ENCODE peak calls at places on chromosomes 16 and 17, in eight cellular contexts. X is CD8-positive, alpha-beta T cell; Y is endodermal cell; G is cardiac muscle cell; N is breast epithelium; K is thoracic aorta; P is body of pancreas; O is adrenal gland. F is an unnamed sample.

GRCh38 chr16:11012841-11013240 is 68.5 kb downstream of the CLEC16A start:
- DNase-seq in X (no peak), K (no peak), O (no peak), P (no peak), N (no peak), Y (no peak), G (no peak), F (no peak)

GRCh38 chr17:27489045-27489715 is 32.9 kb downstream of the KSR1 start:
- DNase-seq in X (no peak), P (no peak), O (peak), N (no peak), G (no peak), K (no peak), Y (peak), F (peak)

GRCh38 chr16:17313085-17313611 is 157.6 kb downstream of the XYLT1 start:
- DNase-seq in Y (no peak), P (peak), O (peak), G (no peak), N (peak), X (no peak), K (no peak), F (no peak)

GRCh38 chr17:47265983-47266541 is 12.4 kb downstream of the ITGB3 start:
- DNase-seq in G (no peak), P (no peak), Y (no peak), O (peak), K (peak), N (no peak), X (no peak), F (no peak)

GRCh38 chr17:44840936-44841335 is 6.7 kb upstream of the HIGD1B start:
- DNase-seq in P (no peak), N (no peak), O (no peak), G (no peak), K (no peak), X (no peak), Y (no peak), F (no peak)

GRCh38 chr17:62664336-62665120 is 37.1 kb downstream of the MRC2 start:
- DNase-seq in O (no peak), N (no peak), X (no peak), K (no peak), Y (peak), G (no peak), P (no peak), F (no peak)

GRCh38 chr17:82280537-82280936 is 7.0 kb upstream of the CSNK1D start:
- DNase-seq in Y (no peak), G (no peak), P (no peak), N (no peak), O (no peak), X (no peak), K (no peak), F (no peak)

GRCh38 chr16:66030036-66030435 is 336.5 kb upstream of the CDH5 start:
- DNase-seq in X (no peak), N (no peak), O (no peak), G (no peak), Y (peak), P (no peak), K (no peak), F (no peak)

GRCh38 chr17:77408284-77408683 is 267.5 kb downstream of the SEC14L1 start:
- DNase-seq in N (no peak), G (no peak), O (no peak), Y (no peak), X (no peak), K (no peak), P (no peak), F (no peak)

GRCh38 chr16:78381060-78381459 is 281.6 kb downstream of the WWOX start:
- DNase-seq in G (no peak), N (no peak), O (no peak), K (no peak), X (no peak), Y (no peak), P (no peak), F (no peak)

GRCh38 chr17:35795007-35795870 is at the start of gene MMP28:
- DNase-seq in P (peak), O (peak), N (no peak), G (peak), Y (peak), K (no peak), X (peak), F (peak)

GRCh38 chr17:50013079-50013478 is 18.1 kb upstream of the DLX3 start:
- DNase-seq in O (no peak), P (no peak), Y (no peak), G (no peak), N (no peak), K (no peak), X (no peak), F (no peak)

GRCh38 chr17:5975651-5976050 is 94.5 kb upstream of the WSCD1 start:
- DNase-seq in Y (no peak), G (peak), O (no peak), N (no peak), X (no peak), K (no peak), P (no peak), F (no peak)

GRCh38 chr16:70687671-70688265 is 1.9 kb upstream of the MTSS2 start:
- DNase-seq in O (no peak), G (no peak), Y (no peak), N (no peak), X (no peak), K (no peak), P (no peak), F (no peak)

GRCh38 chr16:56263711-56264608 is 72.7 kb downstream of the GNAO1 start:
- DNase-seq in P (no peak), N (no peak), Y (no peak), O (peak), X (no peak), G (peak), K (no peak), F (peak)

GRCh38 chr16:87918314-87918713 is 18.0 kb downstream of the CA5A start:
- DNase-seq in N (no peak), P (peak), G (no peak), K (peak), Y (no peak), X (no peak), O (peak), F (no peak)

GRCh38 chr16:82867425-82867824 is 240.7 kb downstream of the CDH13 start:
- DNase-seq in Y (no peak), O (peak), P (no peak), N (no peak), X (no peak), G (no peak), K (no peak), F (no peak)

GRCh38 chr17:8188408-8188839 is 1.6 kb downstream of the BORCS6 start:
- DNase-seq in K (no peak), G (no peak), Y (no peak), N (no peak), O (peak), X (no peak), P (peak), F (no peak)

GRCh38 chr17:79614248-79614647 is 3.4 kb upstream of the RBFOX3 start:
- DNase-seq in O (no peak), X (no peak), Y (no peak), N (no peak), P (no peak), G (no peak), K (no peak), F (no peak)

GRCh38 chr17:59328534-59329095 is 2.8 kb upstream of the YPEL2 start:
- DNase-seq in Y (no peak), G (no peak), X (no peak), O (no peak), N (no peak), P (no peak), K (no peak), F (no peak)

GRCh38 chr17:49739662-49740271 is 24.2 kb downstream of the FAM117A start:
- DNase-seq in Y (no peak), O (peak), K (peak), P (peak), G (peak), X (peak), N (peak), F (peak)

GRCh38 chr16:74216319-74216718 is 80.3 kb upstream of the PSMD7 start:
- DNase-seq in N (no peak), Y (no peak), G (no peak), K (no peak), O (no peak), X (no peak), P (no peak), F (no peak)

GRCh38 chr16:85107532-85107931 is 4.7 kb downstream of the CIBAR2 start:
- DNase-seq in N (no peak), K (no peak), G (no peak), O (no peak), X (no peak), Y (no peak), P (no peak), F (no peak)

GRCh38 chr16:80993293-80993691 is 13.4 kb downstream of the CMC2 start:
- DNase-seq in Y (no peak), N (no peak), P (no peak), O (peak), X (no peak), G (peak), K (no peak), F (no peak)

GRCh38 chr17:81508639-81509047 is 4.0 kb downstream of the ACTG1 start:
- DNase-seq in N (no peak), O (peak), Y (peak), K (no peak), P (peak), X (no peak), G (peak), F (no peak)

GRCh38 chr17:31721291-31722025 is 137.6 kb downstream of the COPRS start:
- DNase-seq in Y (no peak), N (no peak), X (no peak), P (no peak), K (no peak), O (no peak), G (no peak), F (no peak)
- H3K27ac ChIP-seq in Y (no peak), N (no peak), X (no peak), P (peak), K (peak), O (no peak), G (no peak), F (peak)

GRCh38 chr16:1634541-1634940 is 22.4 kb downstream of the CRAMP1 start:
- DNase-seq in N (no peak), P (no peak), G (no peak), X (no peak), Y (no peak), K (no peak), O (no peak), F (no peak)
- H3K4me3 ChIP-seq in N (no peak), P (no peak), G (no peak), X (no peak), Y (no peak), K (no peak), O (no peak), F (no peak)

GRCh38 chr17:18066866-18067265 is 20.9 kb upstream of the DRG2 start:
- DNase-seq in N (no peak), G (no peak), K (no peak), Y (no peak), O (no peak), P (no peak), X (no peak), F (no peak)

GRCh38 chr17:18069101-18069500 is 18.6 kb upstream of the DRG2 start:
- DNase-seq in N (no peak), O (no peak), X (no peak), Y (no peak), G (no peak), P (no peak), K (no peak), F (no peak)

GRCh38 chr17:18065546-18065945 is 22.2 kb upstream of the DRG2 start:
- DNase-seq in O (no peak), Y (no peak), G (no peak), N (no peak), X (no peak), P (no peak), K (no peak), F (no peak)

GRCh38 chr17:18059283-18059682 is 20.1 kb downstream of the GID4 start:
- DNase-seq in O (no peak), Y (no peak), N (no peak), X (no peak), P (no peak), G (no peak), K (no peak), F (no peak)

DNA sequence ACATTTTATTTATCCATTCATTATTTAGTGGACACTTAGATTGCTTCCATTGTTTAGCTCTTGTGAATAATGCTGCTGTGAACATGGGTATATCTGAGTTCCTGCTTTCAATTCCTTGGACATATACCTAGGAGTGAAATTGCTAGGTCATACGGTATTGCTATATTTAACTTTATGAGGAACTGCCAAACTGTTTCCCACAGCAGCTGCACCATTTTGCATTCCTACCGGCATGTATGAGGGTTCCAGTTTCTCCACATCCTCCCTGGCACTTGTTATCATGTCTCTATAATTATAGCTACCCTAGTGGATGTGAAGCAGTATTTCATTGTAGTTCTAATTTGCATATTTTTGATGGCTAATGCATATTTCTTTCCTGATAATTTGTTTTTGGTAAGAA is 23.7 kb upstream of the DRG2 start:
- DNase-seq in K (no peak), O (no peak), Y (no peak), N (no peak), X (no peak), G (no peak), P (no peak), F (no peak)
- TF ChIP-seq CTCF in K (no peak), O (no peak), Y (no peak), N (no peak), X (no peak), G (no peak), P (no peak), F (no peak)

DNA sequence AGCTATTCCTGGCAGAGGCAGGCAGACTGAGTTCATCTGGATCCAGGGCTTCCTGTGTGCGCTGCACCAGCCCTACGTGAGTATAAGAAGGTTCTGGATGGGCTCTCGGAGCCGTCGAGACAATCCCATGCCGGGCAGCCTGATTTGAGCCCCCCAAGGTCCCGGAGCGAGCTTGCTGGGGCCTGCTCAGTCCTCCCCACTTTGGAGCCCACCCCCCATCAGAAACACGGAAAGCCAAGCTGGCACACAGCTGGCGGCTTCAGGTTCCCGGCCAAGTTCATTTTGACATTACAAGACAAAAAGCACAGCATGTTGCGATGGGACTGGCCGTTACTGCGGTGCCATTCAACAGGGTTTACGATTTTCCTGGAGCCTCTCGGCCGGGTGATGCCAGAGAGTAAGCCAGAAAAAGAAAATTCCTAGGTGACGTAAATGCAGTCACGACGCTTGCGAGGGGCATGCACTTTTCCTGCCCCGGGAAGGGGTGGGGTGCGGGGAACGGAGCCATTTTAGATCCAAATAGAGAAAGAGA is 167.2 kb upstream of the FOXF1 start:
- DNase-seq in K (peak), X (no peak), P (no peak), Y (no peak), O (peak), G (no peak), N (no peak), F (peak)
- H3K27ac ChIP-seq in K (peak), X (no peak), P (peak), Y (no peak), O (no peak), G (no peak), N (no peak), F (peak)

DNA sequence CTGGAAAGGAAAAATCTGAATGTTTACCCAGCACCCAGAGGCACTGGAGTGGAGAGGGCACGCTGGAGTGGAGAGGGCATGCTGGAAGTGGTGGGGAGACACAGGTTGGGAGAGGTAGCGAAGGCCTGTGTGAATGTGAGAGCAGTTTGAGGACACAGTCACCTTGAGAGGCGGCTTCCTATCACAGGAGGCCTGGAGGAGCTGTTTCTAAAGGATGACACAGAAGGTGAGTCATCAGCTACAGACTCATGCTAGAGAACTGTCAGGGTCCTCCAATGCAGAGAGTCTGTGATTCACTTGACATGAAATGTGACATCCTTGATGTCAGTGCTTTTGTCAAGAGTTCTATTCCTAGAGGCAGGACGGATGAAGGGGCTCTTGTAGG is 13.8 kb downstream of the CTRL start:
- DNase-seq in O (peak), X (no peak), Y (no peak), K (no peak), P (no peak), G (no peak), N (no peak), F (no peak)
- H3K4me3 ChIP-seq in O (no peak), X (no peak), Y (no peak), K (no peak), P (no peak), G (no peak), N (no peak), F (no peak)

DNA sequence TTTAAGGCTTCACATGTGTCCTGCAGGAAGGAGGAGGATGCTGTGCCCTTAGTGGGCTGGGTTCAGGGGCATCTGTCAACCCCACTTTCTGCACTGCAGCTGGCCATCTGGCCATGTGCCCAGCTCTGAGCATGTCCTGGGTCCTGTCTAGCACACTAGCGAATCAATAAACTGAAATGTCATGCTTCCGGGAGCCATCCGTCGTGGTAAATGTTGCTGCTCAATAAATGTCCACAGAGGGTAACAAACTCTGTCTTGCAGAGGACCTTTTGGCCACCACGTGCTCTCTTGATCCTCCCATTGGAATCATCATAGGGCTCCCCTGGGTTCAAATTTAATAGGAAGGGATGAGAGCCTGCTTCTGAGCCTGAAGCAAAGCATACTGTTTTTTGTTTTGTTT is 168.6 kb upstream of the PIRT start:
- DNase-seq in O (no peak), K (no peak), X (no peak), Y (no peak), N (no peak), P (no peak), G (no peak), F (no peak)
- TF ChIP-seq CTCF in O (no peak), K (no peak), X (no peak), Y (no peak), N (no peak), P (no peak), G (no peak), F (no peak)

GRCh38 chr17:57607553-57608120 is 137.5 kb downstream of the CCDC182 start:
- DNase-seq in K (no peak), Y (no peak), O (peak), P (no peak), G (no peak), N (peak), X (no peak), F (no peak)

GRCh38 chr17:57605734-57606105 is 139.4 kb downstream of the CCDC182 start:
- DNase-seq in N (no peak), G (peak), Y (no peak), K (no peak), P (no peak), O (no peak), X (no peak), F (no peak)

GRCh38 chr17:57604771-57605733 is 140.0 kb downstream of the CCDC182 start:
- DNase-seq in P (no peak), O (peak), G (peak), N (peak), Y (no peak), K (no peak), X (peak), F (peak)

GRCh38 chr17:57608369-57609124 is 136.6 kb downstream of the CCDC182 start:
- DNase-seq in Y (no peak), P (no peak), G (no peak), X (no peak), N (peak), K (no peak), O (peak), F (no peak)

GRCh38 chr17:57606111-57606875 is 138.8 kb downstream of the CCDC182 start:
- DNase-seq in Y (no peak), O (peak), P (no peak), G (no peak), K (no peak), X (no peak), N (peak), F (no peak)
- H3K27ac ChIP-seq in Y (no peak), O (no peak), P (peak), G (peak), K (no peak), X (peak), N (peak), F (peak)